ENCODE peak calls at places on chromosomes 12 and 14, in seven cellular contexts. O is neural progenitor cell, W is IMR-90, I is mucosa of descending colon, C is A549, M is astrocyte of the cerebellum, A is AG09309. V is an unnamed sample.

GRCh38 chr14:51546099-51546498 is 105.6 kb upstream of the FRMD6 start:
- DNase-seq in O (no peak), W (no peak), I (no peak), C (no peak), M (no peak), A (no peak), V (no peak)

GRCh38 chr14:65414961-65415589 is 2.5 kb downstream of the FUT8 start:
- DNase-seq in O (peak; percentile 37), W (peak; percentile 50), I (no peak), C (peak; percentile 12), M (peak; percentile 31), A (no peak), V (no peak)

GRCh38 chr14:52551696-52552062 is 626 bp downstream of the TXNDC16 start:
- DNase-seq in O (peak; percentile 13), W (peak; percentile 39), I (no peak), C (no peak), M (no peak), A (no peak), V (no peak)

GRCh38 chr14:25800841-25801240 is 750.9 kb upstream of the STXBP6 start:
- DNase-seq in O (peak; percentile 5), W (no peak), I (no peak), C (no peak), M (no peak), A (no peak), V (no peak)

GRCh38 chr14:59398841-59399240 is 66.3 kb downstream of the GPR135 start:
- DNase-seq in O (no peak), W (no peak), I (no peak), C (no peak), M (no peak), A (no peak), V (no peak)

GRCh38 chr14:89061696-89062095 is 237.2 kb downstream of the TTC8 start:
- DNase-seq in O (no peak), W (no peak), I (no peak), C (no peak), M (no peak), A (no peak), V (no peak)

GRCh38 chr12:110304061-110304551 is 23.1 kb downstream of the ATP2A2 start:
- DNase-seq in O (no peak), W (peak; percentile 68), I (no peak), C (no peak), M (no peak), A (no peak), V (no peak)

GRCh38 chr14:48936881-48937280 is 649.3 kb downstream of the RPS29 start:
- DNase-seq in O (no peak), W (peak; percentile 4), I (no peak), C (no peak), M (no peak), A (no peak), V (no peak)

GRCh38 chr12:11861864-11862600 is 208.7 kb upstream of the BCL2L14 start:
- DNase-seq in O (peak; percentile 49), W (no peak), I (no peak), C (no peak), M (no peak), A (no peak), V (no peak)

GRCh38 chr14:33618361-33619095 is 332.3 kb downstream of the EGLN3 start:
- DNase-seq in O (no peak), W (no peak), I (no peak), C (no peak), M (no peak), A (no peak), V (no peak)

GRCh38 chr14:40368314-40368713 is 936.1 kb upstream of the FBXO33 start:
- DNase-seq in O (no peak), W (no peak), I (no peak), C (no peak), M (peak; percentile 12), A (no peak), V (no peak)

GRCh38 chr12:130126023-130126432 is 36.2 kb upstream of the FZD10 start:
- DNase-seq in O (no peak), W (no peak), I (no peak), C (peak; percentile 33), M (no peak), A (no peak), V (no peak)

GRCh38 chr12:43079481-43079880 is 472.5 kb downstream of the ADAMTS20 start:
- DNase-seq in O (no peak), W (no peak), I (no peak), C (no peak), M (no peak), A (no peak), V (no peak)

GRCh38 chr12:98998697-98999299 is 353.7 kb downstream of the APAF1 start:
- DNase-seq in O (peak; percentile 45), W (peak; percentile 38), I (no peak), C (peak; percentile 73), M (peak; percentile 29), A (peak; percentile 28), V (peak; percentile 7)

GRCh38 chr12:15152456-15152855 is 68.8 kb downstream of the RERG start:
- DNase-seq in O (no peak), W (no peak), I (no peak), C (no peak), M (no peak), A (no peak), V (no peak)
- TF ChIP-seq CTCF in O (peak; percentile 17), W (peak; percentile 0), I (no peak), C (no peak), M (peak; percentile 50), A (peak; percentile 28), V (no peak)

GRCh38 chr12:57110189-57111045 is 745 bp downstream of the STAT6 start:
- DNase-seq in O (peak; percentile 91), W (peak; percentile 37), I (peak; percentile 88), C (peak; percentile 64), M (no peak), A (no peak), V (peak; percentile 83)
- TF ChIP-seq CTCF in O (peak; percentile 22), W (no peak), I (no peak), C (no peak), M (no peak), A (no peak), V (no peak)

GRCh38 chr14:62117010-62117717 is 354.9 kb downstream of the SNAPC1 start:
- DNase-seq in O (peak; percentile 97), W (peak; percentile 83), I (peak; percentile 67), C (peak; percentile 15), M (peak; percentile 45), A (peak; percentile 7), V (peak; percentile 92)
- TF ChIP-seq CTCF in O (peak; percentile 54), W (peak; percentile 33), I (no peak), C (no peak), M (peak; percentile 47), A (peak; percentile 40), V (peak; percentile 47)

DNA sequence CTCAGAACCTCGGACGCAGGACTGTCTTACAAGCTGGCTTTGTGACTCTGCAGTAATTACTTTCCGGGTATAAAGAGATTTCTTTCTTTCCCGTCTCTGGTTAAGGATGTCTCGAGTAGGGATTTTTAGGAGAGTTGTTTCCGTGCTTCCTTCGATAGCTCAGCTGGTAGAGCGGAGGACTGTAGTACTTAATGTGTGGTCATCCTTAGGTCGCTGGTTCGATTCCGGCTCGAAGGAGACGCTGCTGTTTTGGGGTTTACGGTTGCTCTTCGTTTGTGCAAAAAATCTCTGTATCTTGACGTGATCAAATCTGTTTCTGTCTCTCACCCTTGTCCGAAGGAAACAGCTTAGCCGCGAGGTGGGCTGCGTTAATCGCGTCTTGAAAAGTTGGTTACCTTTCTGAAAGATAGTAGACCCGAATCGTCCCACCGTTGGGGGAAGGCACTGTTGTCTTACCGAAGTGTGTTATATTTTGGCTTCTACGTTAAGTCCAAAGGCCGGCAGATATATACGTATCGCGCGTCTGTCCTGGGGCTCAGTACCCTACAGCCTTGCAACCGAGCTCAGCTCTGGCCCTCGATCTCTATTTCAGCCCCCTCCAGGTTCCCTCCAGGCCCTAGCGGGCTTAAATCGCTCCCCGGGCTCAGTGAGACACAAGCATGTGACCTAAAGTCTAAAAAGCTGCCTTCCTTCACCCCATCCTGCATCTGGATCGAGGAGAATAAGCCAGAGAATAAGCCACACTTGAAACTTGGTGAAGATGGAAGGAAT is 1.1 kb upstream of the RNASE4 start:
- DNase-seq in O (peak; percentile 88), W (peak; percentile 94), I (peak; percentile 73), C (peak; percentile 72), M (peak; percentile 64), A (peak; percentile 87), V (peak; percentile 80)
- TF ChIP-seq CTCF in O (no peak), W (no peak), I (no peak), C (no peak), M (no peak), A (no peak), V (no peak)

DNA sequence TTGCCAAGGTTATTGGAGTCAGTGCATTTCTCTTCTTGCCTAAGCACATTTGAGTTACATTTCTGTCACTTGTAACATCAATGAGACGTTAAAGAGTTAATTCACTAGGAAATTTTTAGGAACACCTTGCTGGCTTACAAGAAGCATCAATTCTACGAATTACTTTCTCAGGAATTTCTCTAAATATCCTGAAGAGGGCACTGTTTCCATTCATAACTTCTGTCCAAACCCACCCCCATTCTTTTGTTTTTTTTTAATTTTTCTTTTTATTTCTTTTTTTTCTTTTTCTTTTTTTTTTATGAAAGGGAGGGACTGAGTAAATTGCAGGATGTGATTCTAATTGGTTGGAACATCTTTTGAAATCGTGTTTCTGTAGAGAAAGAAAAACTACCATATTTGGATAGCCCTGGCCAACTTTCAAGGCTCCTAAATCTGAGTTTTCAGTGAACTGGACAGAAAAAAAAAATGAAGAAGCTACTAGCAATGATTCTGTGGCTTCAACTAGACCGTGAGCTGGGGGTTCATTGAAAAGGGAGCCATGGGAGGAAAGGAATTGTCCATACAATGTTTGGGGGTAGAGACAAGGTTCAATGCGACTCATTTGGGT is 285.3 kb downstream of the DAD1 start:
- DNase-seq in O (peak; percentile 18), W (peak; percentile 50), I (no peak), C (no peak), M (peak; percentile 2), A (no peak), V (no peak)
- TF ChIP-seq CTCF in O (peak; percentile 59), W (peak; percentile 64), I (peak; percentile 12), C (peak; percentile 60), M (peak; percentile 28), A (peak; percentile 38), V (peak; percentile 57)